ENCODE peak calls at places on chromosome 9, in nine cellular contexts. One of them, this sample, is unnamed.

GRCh38 chr9:33686942-33687341 is 108.4 kb upstream of the PRSS3 start:
- DNase-seq in sigmoid colon: no peak
- DNase-seq in gastrocnemius medialis: no peak
- DNase-seq in ovary: no peak
- DNase-seq in body of pancreas: no peak
- DNase-seq in heart left ventricle: no peak
- DNase-seq in IMR-90: no peak
- DNase-seq in HepG2: no peak
- DNase-seq in right lobe of liver: no peak
- DNase-seq in this sample: no peak

GRCh38 chr9:85971731-85972130 is 30.8 kb downstream of the NAA35 start:
- DNase-seq in sigmoid colon: no peak
- DNase-seq in gastrocnemius medialis: no peak
- DNase-seq in ovary: no peak
- DNase-seq in body of pancreas: no peak
- DNase-seq in heart left ventricle: no peak
- DNase-seq in IMR-90: peak
- DNase-seq in HepG2: no peak
- DNase-seq in right lobe of liver: no peak
- DNase-seq in this sample: no peak

GRCh38 chr9:89680547-89681467 is 76.0 kb downstream of the GADD45G start:
- DNase-seq in sigmoid colon: no peak
- DNase-seq in gastrocnemius medialis: no peak
- DNase-seq in ovary: no peak
- DNase-seq in body of pancreas: no peak
- DNase-seq in heart left ventricle: no peak
- DNase-seq in IMR-90: no peak
- DNase-seq in HepG2: no peak
- DNase-seq in right lobe of liver: no peak
- DNase-seq in this sample: no peak

GRCh38 chr9:92808726-92809451 is 44.3 kb upstream of the BICD2 start:
- DNase-seq in sigmoid colon: peak
- DNase-seq in gastrocnemius medialis: no peak
- DNase-seq in ovary: peak
- DNase-seq in body of pancreas: peak
- DNase-seq in heart left ventricle: peak
- DNase-seq in IMR-90: peak
- DNase-seq in HepG2: peak
- DNase-seq in right lobe of liver: peak
- DNase-seq in this sample: no peak

GRCh38 chr9:115202960-115203751 is 85.2 kb upstream of the TNC start:
- DNase-seq in sigmoid colon: peak
- DNase-seq in gastrocnemius medialis: no peak
- DNase-seq in ovary: no peak
- DNase-seq in body of pancreas: no peak
- DNase-seq in heart left ventricle: peak
- DNase-seq in IMR-90: peak
- DNase-seq in HepG2: no peak
- DNase-seq in right lobe of liver: no peak
- DNase-seq in this sample: no peak

GRCh38 chr9:132808645-132809044 is 69.4 kb downstream of the AK8 start:
- DNase-seq in sigmoid colon: no peak
- DNase-seq in gastrocnemius medialis: no peak
- DNase-seq in ovary: no peak
- DNase-seq in body of pancreas: no peak
- DNase-seq in heart left ventricle: no peak
- DNase-seq in IMR-90: no peak
- DNase-seq in HepG2: no peak
- DNase-seq in right lobe of liver: no peak
- DNase-seq in this sample: no peak

GRCh38 chr9:69370430-69370829 is 45.4 kb downstream of the ENTREP1 start:
- DNase-seq in sigmoid colon: no peak
- DNase-seq in gastrocnemius medialis: no peak
- DNase-seq in ovary: no peak
- DNase-seq in body of pancreas: no peak
- DNase-seq in heart left ventricle: no peak
- DNase-seq in IMR-90: no peak
- DNase-seq in HepG2: no peak
- DNase-seq in right lobe of liver: no peak
- DNase-seq in this sample: no peak

GRCh38 chr9:120910643-120911042 is 16.0 kb downstream of the TRAF1 start:
- DNase-seq in sigmoid colon: no peak
- DNase-seq in gastrocnemius medialis: no peak
- DNase-seq in ovary: no peak
- DNase-seq in body of pancreas: no peak
- DNase-seq in heart left ventricle: no peak
- DNase-seq in IMR-90: no peak
- DNase-seq in HepG2: no peak
- DNase-seq in right lobe of liver: no peak
- DNase-seq in this sample: no peak

GRCh38 chr9:121299467-121300282 is 31.7 kb downstream of the GSN start:
- DNase-seq in sigmoid colon: peak
- DNase-seq in gastrocnemius medialis: peak
- DNase-seq in ovary: peak
- DNase-seq in body of pancreas: no peak
- DNase-seq in heart left ventricle: peak
- DNase-seq in IMR-90: no peak
- DNase-seq in HepG2: no peak
- DNase-seq in right lobe of liver: no peak
- DNase-seq in this sample: no peak

GRCh38 chr9:34663296-34663590 is 786 bp upstream of the CCL27 start:
- DNase-seq in sigmoid colon: no peak
- DNase-seq in gastrocnemius medialis: no peak
- DNase-seq in ovary: no peak
- DNase-seq in body of pancreas: no peak
- DNase-seq in heart left ventricle: no peak
- DNase-seq in IMR-90: no peak
- DNase-seq in HepG2: no peak
- DNase-seq in right lobe of liver: no peak
- DNase-seq in this sample: no peak

GRCh38 chr9:122360891-122361290 is 9.9 kb upstream of the PTGS1 start:
- DNase-seq in sigmoid colon: no peak
- DNase-seq in gastrocnemius medialis: no peak
- DNase-seq in ovary: no peak
- DNase-seq in body of pancreas: no peak
- DNase-seq in heart left ventricle: no peak
- DNase-seq in IMR-90: peak
- DNase-seq in HepG2: no peak
- DNase-seq in right lobe of liver: no peak
- DNase-seq in this sample: peak

GRCh38 chr9:133184971-133185370 is 21.3 kb upstream of the GBGT1 start:
- DNase-seq in sigmoid colon: peak
- DNase-seq in gastrocnemius medialis: no peak
- DNase-seq in ovary: peak
- DNase-seq in body of pancreas: peak
- DNase-seq in heart left ventricle: peak
- DNase-seq in IMR-90: peak
- DNase-seq in HepG2: peak
- DNase-seq in right lobe of liver: no peak
- DNase-seq in this sample: peak

GRCh38 chr9:96486351-96487029 is 36.5 kb downstream of the HABP4 start:
- DNase-seq in sigmoid colon: peak
- DNase-seq in gastrocnemius medialis: peak
- DNase-seq in ovary: peak
- DNase-seq in body of pancreas: peak
- DNase-seq in heart left ventricle: peak
- DNase-seq in IMR-90: peak
- DNase-seq in HepG2: no peak
- DNase-seq in right lobe of liver: peak
- DNase-seq in this sample: peak

GRCh38 chr9:2346277-2346913 is 275.2 kb upstream of the VLDLR start:
- DNase-seq in sigmoid colon: no peak
- DNase-seq in gastrocnemius medialis: no peak
- DNase-seq in ovary: no peak
- DNase-seq in body of pancreas: no peak
- DNase-seq in heart left ventricle: no peak
- DNase-seq in IMR-90: no peak
- DNase-seq in HepG2: no peak
- DNase-seq in right lobe of liver: no peak
- DNase-seq in this sample: no peak

GRCh38 chr9:130995399-130995941 is 13.5 kb upstream of the LAMC3 start:
- DNase-seq in sigmoid colon: no peak
- DNase-seq in gastrocnemius medialis: peak
- DNase-seq in ovary: no peak
- DNase-seq in body of pancreas: peak
- DNase-seq in heart left ventricle: peak
- DNase-seq in IMR-90: peak
- DNase-seq in HepG2: no peak
- DNase-seq in right lobe of liver: no peak
- DNase-seq in this sample: peak

GRCh38 chr9:14383296-14383695 is 69.4 kb upstream of the NFIB start:
- DNase-seq in sigmoid colon: no peak
- DNase-seq in gastrocnemius medialis: peak
- DNase-seq in ovary: peak
- DNase-seq in body of pancreas: no peak
- DNase-seq in heart left ventricle: peak
- DNase-seq in IMR-90: no peak
- DNase-seq in HepG2: no peak
- DNase-seq in right lobe of liver: no peak
- DNase-seq in this sample: no peak

GRCh38 chr9:76369583-76369982 is 24.6 kb downstream of the RFK start:
- DNase-seq in sigmoid colon: no peak
- DNase-seq in gastrocnemius medialis: no peak
- DNase-seq in ovary: peak
- DNase-seq in body of pancreas: peak
- DNase-seq in heart left ventricle: peak
- DNase-seq in IMR-90: peak
- DNase-seq in HepG2: peak
- DNase-seq in right lobe of liver: peak
- DNase-seq in this sample: no peak

GRCh38 chr9:72041775-72042194 is 18.6 kb downstream of the C9orf57 start:
- DNase-seq in sigmoid colon: peak
- DNase-seq in gastrocnemius medialis: peak
- DNase-seq in ovary: peak
- DNase-seq in body of pancreas: peak
- DNase-seq in heart left ventricle: peak
- DNase-seq in IMR-90: peak
- DNase-seq in HepG2: no peak
- DNase-seq in right lobe of liver: peak
- DNase-seq in this sample: no peak

GRCh38 chr9:32580631-32581300 is 7.8 kb upstream of the NDUFB6 start:
- DNase-seq in sigmoid colon: no peak
- DNase-seq in gastrocnemius medialis: no peak
- DNase-seq in ovary: no peak
- DNase-seq in body of pancreas: no peak
- DNase-seq in heart left ventricle: no peak
- DNase-seq in IMR-90: no peak
- DNase-seq in HepG2: peak
- DNase-seq in right lobe of liver: no peak
- DNase-seq in this sample: no peak

GRCh38 chr9:130095872-130096271 is 42.2 kb downstream of the GPR107 start:
- DNase-seq in sigmoid colon: peak
- DNase-seq in gastrocnemius medialis: no peak
- DNase-seq in ovary: no peak
- DNase-seq in body of pancreas: no peak
- DNase-seq in heart left ventricle: no peak
- DNase-seq in IMR-90: no peak
- DNase-seq in HepG2: no peak
- DNase-seq in right lobe of liver: no peak
- DNase-seq in this sample: no peak

GRCh38 chr9:99213197-99213596 is 8.5 kb downstream of the ALG2 start:
- DNase-seq in sigmoid colon: no peak
- DNase-seq in gastrocnemius medialis: no peak
- DNase-seq in ovary: no peak
- DNase-seq in body of pancreas: no peak
- DNase-seq in heart left ventricle: no peak
- DNase-seq in IMR-90: no peak
- DNase-seq in HepG2: no peak
- DNase-seq in right lobe of liver: no peak
- DNase-seq in this sample: no peak
- TF ChIP-seq POLR2A in sigmoid colon: no peak
- TF ChIP-seq POLR2A in gastrocnemius medialis: no peak
- TF ChIP-seq POLR2A in ovary: no peak
- TF ChIP-seq POLR2A in body of pancreas: no peak
- TF ChIP-seq POLR2A in heart left ventricle: no peak
- TF ChIP-seq POLR2A in IMR-90: no peak
- TF ChIP-seq POLR2A in HepG2: no peak
- TF ChIP-seq POLR2A in right lobe of liver: no peak
- TF ChIP-seq POLR2A in this sample: no peak

DNA sequence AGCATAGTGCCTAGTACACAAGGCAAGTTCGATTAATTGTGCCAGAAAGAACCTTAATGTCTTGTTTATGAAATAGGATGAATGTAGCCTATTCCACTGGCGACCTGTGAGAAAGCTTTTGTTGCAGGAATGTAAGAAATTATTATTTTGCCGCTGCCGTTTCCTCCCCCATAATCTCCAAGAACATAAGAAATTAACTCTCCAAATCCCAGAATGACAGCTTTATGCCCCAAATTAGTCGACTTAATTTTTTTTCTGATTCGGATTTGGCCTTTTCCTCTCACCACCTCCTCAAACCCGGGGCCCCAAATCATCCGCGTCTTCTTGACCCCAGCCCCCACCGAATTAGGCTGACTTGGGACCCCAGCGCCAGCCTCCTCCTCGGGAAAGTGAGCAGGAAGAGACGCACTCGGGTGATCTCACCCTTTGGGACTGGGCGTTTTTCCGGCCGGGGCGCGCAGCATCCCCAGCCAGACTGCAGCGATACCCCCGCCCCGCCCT is 685 bp upstream of the SPTAN1 start:
- DNase-seq in sigmoid colon: no peak
- DNase-seq in gastrocnemius medialis: no peak
- DNase-seq in ovary: no peak
- DNase-seq in body of pancreas: no peak
- DNase-seq in heart left ventricle: no peak
- DNase-seq in IMR-90: no peak
- DNase-seq in HepG2: no peak
- DNase-seq in right lobe of liver: no peak
- DNase-seq in this sample: no peak
- TF ChIP-seq POLR2A in sigmoid colon: peak
- TF ChIP-seq POLR2A in gastrocnemius medialis: no peak
- TF ChIP-seq POLR2A in ovary: peak
- TF ChIP-seq POLR2A in body of pancreas: no peak
- TF ChIP-seq POLR2A in heart left ventricle: no peak
- TF ChIP-seq POLR2A in IMR-90: no peak
- TF ChIP-seq POLR2A in HepG2: no peak
- TF ChIP-seq POLR2A in right lobe of liver: no peak
- TF ChIP-seq POLR2A in this sample: no peak

GRCh38 chr9:91361294-91362201 is at the start of gene AUH:
- DNase-seq in sigmoid colon: peak
- DNase-seq in gastrocnemius medialis: peak
- DNase-seq in ovary: peak
- DNase-seq in body of pancreas: peak
- DNase-seq in heart left ventricle: peak
- DNase-seq in IMR-90: peak
- DNase-seq in HepG2: peak
- DNase-seq in right lobe of liver: peak
- DNase-seq in this sample: peak
- TF ChIP-seq POLR2A in sigmoid colon: no peak
- TF ChIP-seq POLR2A in gastrocnemius medialis: peak
- TF ChIP-seq POLR2A in ovary: peak
- TF ChIP-seq POLR2A in body of pancreas: peak
- TF ChIP-seq POLR2A in heart left ventricle: no peak
- TF ChIP-seq POLR2A in IMR-90: peak
- TF ChIP-seq POLR2A in HepG2: peak
- TF ChIP-seq POLR2A in right lobe of liver: peak
- TF ChIP-seq POLR2A in this sample: peak

GRCh38 chr9:134441227-134442086 is 115.2 kb downstream of the RXRA start:
- DNase-seq in sigmoid colon: no peak
- DNase-seq in gastrocnemius medialis: peak
- DNase-seq in ovary: no peak
- DNase-seq in body of pancreas: no peak
- DNase-seq in heart left ventricle: no peak
- DNase-seq in IMR-90: no peak
- DNase-seq in HepG2: no peak
- DNase-seq in right lobe of liver: no peak
- DNase-seq in this sample: no peak
- TF ChIP-seq POLR2A in sigmoid colon: no peak
- TF ChIP-seq POLR2A in gastrocnemius medialis: no peak
- TF ChIP-seq POLR2A in ovary: no peak
- TF ChIP-seq POLR2A in body of pancreas: no peak
- TF ChIP-seq POLR2A in heart left ventricle: no peak
- TF ChIP-seq POLR2A in IMR-90: no peak
- TF ChIP-seq POLR2A in HepG2: no peak
- TF ChIP-seq POLR2A in right lobe of liver: peak
- TF ChIP-seq POLR2A in this sample: no peak

This sample was measured in H54.